ENCODE peak calls at places on chromosome 22, in five cellular contexts. R is H1, H is GM12878, Q is HepG2, D is K562. W is an unnamed sample.

GRCh38 chr22:30314918-30315317 is 11.8 kb downstream of the TBC1D10A start:
- DNase-seq in H (peak; percentile 66), R (no peak), Q (no peak), D (no peak), W (no peak)

GRCh38 chr22:50521710-50522109 is 3.7 kb downstream of the SCO2 start:
- DNase-seq in H (no peak), R (no peak), Q (no peak), D (no peak), W (no peak)

GRCh38 chr22:30299322-30299721 is 10.0 kb upstream of the CASTOR1 start:
- DNase-seq in D (no peak), R (no peak), H (no peak), Q (no peak), W (no peak)

GRCh38 chr22:50276143-50276542 is 6.0 kb upstream of the MAPK11 start:
- DNase-seq in R (no peak), D (no peak), Q (peak; percentile 16), H (peak; percentile 66), W (peak; percentile 71)

GRCh38 chr22:36743011-36743410 is 32.9 kb downstream of the IFT27 start:
- DNase-seq in Q (no peak), R (no peak), H (no peak), D (no peak), W (no peak)

GRCh38 chr22:50399751-50400331 is 56.7 kb downstream of the PPP6R2 start:
- DNase-seq in H (no peak), R (peak; percentile 21), D (peak; percentile 43), Q (peak; percentile 16), W (peak; percentile 70)

GRCh38 chr22:49270595-49271368 is 556.9 kb downstream of the BRD1 start:
- DNase-seq in Q (no peak), H (no peak), D (no peak), R (no peak), W (no peak)

GRCh38 chr22:46469701-46470100 is 67.7 kb downstream of the CELSR1 start:
- DNase-seq in R (no peak), H (no peak), D (no peak), Q (peak; percentile 34), W (no peak)

GRCh38 chr22:30127749-30128166 is 47.5 kb downstream of the HORMAD2 start:
- DNase-seq in H (no peak), R (no peak), D (no peak), Q (no peak), W (no peak)

GRCh38 chr22:19109198-19110063 is 12.8 kb downstream of the DGCR2 start:
- DNase-seq in Q (peak; percentile 79), R (no peak), D (peak; percentile 95), H (peak; percentile 55), W (no peak)

GRCh38 chr22:44108806-44109385 is 71.8 kb upstream of the PARVG start:
- DNase-seq in D (no peak), R (no peak), Q (no peak), H (no peak), W (no peak)

GRCh38 chr22:47027766-47028165 is 265.3 kb downstream of the TBC1D22A start:
- DNase-seq in H (no peak), R (no peak), D (no peak), Q (no peak), W (peak; percentile 39)

GRCh38 chr22:30373331-30374325 is 13.6 kb downstream of the RNF215 start:
- DNase-seq in H (no peak), R (no peak), D (no peak), Q (no peak), W (no peak)

GRCh38 chr22:39128508-39128907 is 24.0 kb downstream of the CBX7 start:
- DNase-seq in D (no peak), H (no peak), Q (no peak), R (no peak), W (no peak)

GRCh38 chr22:24392218-24392931 is 35.0 kb upstream of the ADORA2A start:
- DNase-seq in Q (no peak), H (no peak), D (no peak), R (no peak), W (no peak)

GRCh38 chr22:24001314-24001713 is 3.9 kb downstream of the GSTT4 start:
- DNase-seq in H (no peak), D (peak; percentile 9), R (no peak), Q (no peak), W (peak; percentile 76)

GRCh38 chr22:24827305-24827704 is 21.3 kb downstream of the SGSM1 start:
- DNase-seq in H (no peak), Q (no peak), R (no peak), D (no peak), W (no peak)

GRCh38 chr22:43397766-43398165 is 14.0 kb upstream of the MPPED1 start:
- DNase-seq in H (no peak), D (no peak), R (no peak), Q (no peak), W (no peak)

GRCh38 chr22:40008726-40009125 is 14.0 kb downstream of the FAM83F start:
- DNase-seq in Q (no peak), D (no peak), H (no peak), R (no peak), W (no peak)

GRCh38 chr22:30640839-30641430 is 5.4 kb downstream of the SLC35E4 start:
- DNase-seq in R (no peak), Q (no peak), H (no peak), D (no peak), W (no peak)

GRCh38 chr22:30717331-30717921 is 22.8 kb downstream of the OSBP2 start:
- DNase-seq in R (no peak), Q (peak; percentile 12), H (no peak), D (no peak), W (no peak)

GRCh38 chr22:29266564-29267461 is 968 bp downstream of the RHBDD3 start:
- DNase-seq in D (no peak), Q (no peak), R (no peak), H (no peak), W (peak; percentile 17)

GRCh38 chr22:34866501-34867171 is 199.3 kb upstream of the ISX start:
- DNase-seq in R (no peak), H (no peak), D (no peak), Q (no peak), W (no peak)

GRCh38 chr22:24200616-24201212 is 19.4 kb downstream of the SUSD2 start:
- DNase-seq in H (no peak), R (no peak), Q (peak; percentile 86), D (no peak), W (no peak)

GRCh38 chr22:49565516-49565855 is 262.2 kb downstream of the BRD1 start:
- DNase-seq in R (no peak), H (no peak), D (no peak), Q (no peak), W (no peak)

GRCh38 chr22:17366329-17366728 is 2.9 kb upstream of the CECR2 start:
- DNase-seq in R (no peak), H (no peak), Q (no peak), D (no peak), W (no peak)

GRCh38 chr22:26547426-26547825 is 35.2 kb upstream of the TFIP11 start:
- DNase-seq in H (no peak), R (no peak), D (no peak), Q (no peak), W (no peak)

GRCh38 chr22:44458044-44459020 is 39.7 kb downstream of the RTL6 start:
- DNase-seq in R (no peak), D (no peak), H (no peak), Q (no peak), W (no peak)

GRCh38 chr22:37920131-37920530 is 14.0 kb downstream of the MICALL1 start:
- DNase-seq in D (no peak), H (no peak), R (no peak), Q (no peak), W (no peak)

GRCh38 chr22:37918580-37919274 is 12.6 kb downstream of the MICALL1 start:
- DNase-seq in D (no peak), R (no peak), Q (no peak), H (no peak), W (no peak)

GRCh38 chr22:37922177-37922576 is 16.1 kb downstream of the MICALL1 start:
- DNase-seq in Q (no peak), D (no peak), R (no peak), H (no peak), W (no peak)

GRCh38 chr22:37913233-37913721 is 7.2 kb downstream of the MICALL1 start:
- DNase-seq in H (no peak), Q (no peak), D (peak; percentile 46), R (no peak), W (no peak)

DNA sequence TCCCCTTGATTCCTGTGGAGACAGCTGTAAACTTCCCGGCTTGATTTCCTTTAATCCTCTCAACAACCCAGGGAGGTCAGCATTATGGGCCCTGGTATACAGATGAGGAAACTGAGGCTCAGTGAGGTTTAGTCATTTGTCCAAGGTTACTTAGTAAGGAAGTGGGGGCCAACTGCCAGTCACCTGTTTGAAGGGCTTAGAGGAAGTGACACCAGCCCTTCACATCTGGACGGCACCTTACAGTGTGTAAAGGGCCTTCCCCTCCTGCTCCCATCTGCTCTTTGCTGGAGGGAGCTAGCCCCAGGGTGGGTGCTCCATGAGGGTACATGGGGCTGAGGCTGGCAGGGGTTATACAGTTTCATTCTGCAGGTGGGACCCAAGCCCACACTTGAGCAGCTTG is 12.1 kb downstream of the MICALL1 start:
- DNase-seq in D (no peak), R (no peak), H (no peak), Q (no peak), W (no peak)
- H3K36me3 ChIP-seq in D (peaks cover 19% of the 10 kb centered on the region), R (peaks cover 24% of the 10 kb centered on the region), H (peaks cover 3% of the 10 kb centered on the region), Q (peaks cover 9% of the 10 kb centered on the region), W (no peaks in the 10 kb centered on the region)

GRCh38 chr22:20267441-20268288 is 453 bp downstream of the RTN4R start:
- DNase-seq in Q (no peak), R (no peak), D (peak; percentile 79), H (no peak), W (peak; percentile 54)

GRCh38 chr22:20271114-20271994 is 3.2 kb upstream of the RTN4R start:
- DNase-seq in R (no peak), D (no peak), H (no peak), Q (no peak), W (no peak)

GRCh38 chr22:20268289-20268349 is at the start of gene RTN4R:
- DNase-seq in Q (no peak), D (no peak), H (no peak), R (no peak), W (no peak)

GRCh38 chr22:20264614-20265452 is 3.3 kb downstream of the RTN4R start:
- DNase-seq in D (no peak), H (no peak), Q (peak; percentile 61), R (no peak), W (no peak)

GRCh38 chr22:20268350-20269012 is 363 bp upstream of the RTN4R start:
- DNase-seq in Q (peak; percentile 8), H (no peak), R (no peak), D (peak; percentile 93), W (peak; percentile 80)
- TF ChIP-seq CREB1 in Q (no peak), H (no peak), R (no peak), D (no peak), W (no peak)

GRCh38 chr22:41875531-41876242 is 39.2 kb downstream of the SHISA8 start:
- DNase-seq in R (no peak), H (no peak), D (no peak), Q (no peak), W (no peak)
- H3K36me3 ChIP-seq in R (peaks cover 82% of the 10 kb centered on the region), H (peaks cover 33% of the 10 kb centered on the region), D (peaks cover 89% of the 10 kb centered on the region), Q (peaks cover 34% of the 10 kb centered on the region), W (peaks cover 77% of the 10 kb centered on the region)

GRCh38 chr22:48234011-48234410 is 1471.6 kb downstream of the TBC1D22A start:
- DNase-seq in Q (no peak), R (no peak), D (no peak), H (no peak), W (no peak)
- TF ChIP-seq CREB1 in Q (no peak), R (no peak), D (no peak), H (no peak), W (no peak)

W was measured in GM23338.